ENCODE peak calls at places on chromosomes 7 and 10, in five cellular contexts. U is lung, W is colonic mucosa, E is GM03348, K is neuronal stem cell. N is an unnamed sample.

GRCh38 chr7:67644149-67644548 is 647.5 kb downstream of the TYW1 start:
- DNase-seq in U (no peak), W (no peak), E (no peak), K (no peak), N (no peak)

GRCh38 chr10:69269761-69270160 is 8.5 kb upstream of the HK1 start:
- DNase-seq in U (no peak), W (no peak), E (peak; percentile 46), K (no peak), N (no peak)

GRCh38 chr10:51789903-51790302 is 90.5 kb upstream of the CSTF2T start:
- DNase-seq in U (no peak), W (no peak), E (no peak), K (no peak), N (no peak)

GRCh38 chr7:97844036-97844435 is 28.2 kb downstream of the ASNS start:
- DNase-seq in U (no peak), W (no peak), E (no peak), K (no peak), N (no peak)

GRCh38 chr10:86113501-86113900 is 253.1 kb downstream of the GRID1 start:
- DNase-seq in U (no peak), W (no peak), E (no peak), K (no peak), N (no peak)

GRCh38 chr7:39622609-39623311 is 612 bp upstream of the RALA start:
- DNase-seq in U (no peak), W (no peak), E (no peak), K (no peak), N (no peak)

GRCh38 chr10:79093658-79094411 is 25.1 kb downstream of the ZMIZ1 start:
- DNase-seq in U (peak; percentile 57), W (peak; percentile 94), E (no peak), K (no peak), N (no peak)

GRCh38 chr10:106086391-106086790 is 1078.1 kb downstream of the SORCS1 start:
- DNase-seq in U (no peak), W (no peak), E (no peak), K (no peak), N (no peak)

GRCh38 chr10:20760450-20760849 is 136.7 kb downstream of the NEBL start:
- DNase-seq in U (no peak), W (no peak), E (no peak), K (no peak), N (no peak)

GRCh38 chr10:24871006-24871405 is 81.4 kb downstream of the PRTFDC1 start:
- DNase-seq in U (no peak), W (no peak), E (no peak), K (no peak), N (no peak)

GRCh38 chr7:824664-825063 is 7.6 kb upstream of the SUN1 start:
- DNase-seq in U (no peak), W (no peak), E (peak; percentile 37), K (no peak), N (no peak)

GRCh38 chr10:86046845-86047460 is 319.6 kb downstream of the GRID1 start:
- DNase-seq in U (no peak), W (no peak), E (no peak), K (no peak), N (peak; percentile 24)

GRCh38 chr10:16570731-16571130 is 49.1 kb upstream of the C1QL3 start:
- DNase-seq in U (no peak), W (no peak), E (no peak), K (no peak), N (peak; percentile 23)

GRCh38 chr7:10239643-10240345 is 733.9 kb upstream of the PHF14 start:
- DNase-seq in U (no peak), W (no peak), E (no peak), K (no peak), N (no peak)

N was measured in T-helper 1 cell.